ENCODE peak calls at places on chromosome 7, in seven cellular contexts. O is K562, R is T-cell, J is ACHN, P is NCI-H2029 treated with DMSO at 0.1 percent for 48 hours, H is SHP77, C is A673. L is an unnamed sample.

GRCh38 chr7:26686448-26686981 is 177.9 kb downstream of the SKAP2 start:
- DNase-seq in C (peak), O (peak), H (peak), R (no peak), J (peak), P (peak), L (no peak)

GRCh38 chr7:8018961-8019360 is 50.4 kb downstream of the GLCCI1 start:
- DNase-seq in C (no peak), P (no peak), H (no peak), J (no peak), R (no peak), O (no peak), L (no peak)

GRCh38 chr7:50317697-50318640 is 13.5 kb downstream of the IKZF1 start:
- DNase-seq in H (no peak), C (no peak), P (no peak), O (no peak), R (peak), J (no peak), L (no peak)

GRCh38 chr7:108805808-108806397 is 236.2 kb downstream of the DNAJB9 start:
- DNase-seq in J (peak), O (peak), R (no peak), C (peak), H (no peak), P (no peak), L (no peak)

GRCh38 chr7:25968205-25968993 is 183.6 kb upstream of the NFE2L3 start:
- DNase-seq in H (peak), O (no peak), C (no peak), P (peak), R (no peak), J (no peak), L (no peak)

GRCh38 chr7:129729511-129729910 is 118.0 kb downstream of the NRF1 start:
- DNase-seq in P (no peak), O (no peak), R (no peak), J (no peak), C (no peak), H (no peak), L (no peak)

GRCh38 chr7:106813705-106814305 is 51.3 kb upstream of the PIK3CG start:
- DNase-seq in J (no peak), C (no peak), R (no peak), O (no peak), H (no peak), P (no peak), L (no peak)

GRCh38 chr7:104643587-104644217 is 315.3 kb downstream of the LHFPL3 start:
- DNase-seq in O (peak), C (peak), R (no peak), P (no peak), J (peak), H (peak), L (no peak)

GRCh38 chr7:2478800-2479199 is 2.6 kb upstream of the GRIFIN start:
- DNase-seq in H (no peak), C (no peak), P (no peak), R (no peak), J (no peak), O (no peak), L (no peak)

L was measured in NCI-H510A.